ENCODE peak calls at places on chromosomes 4 and X, in four cellular contexts. B is GM12878, D is K562, Y is HepG2. M is an unnamed sample.

GRCh38 chr4:81142744-81143143 is 72.3 kb downstream of the PRKG2 start:
- DNase-seq in B (no peak), D (no peak), Y (no peak), M (no peak)

GRCh38 chr4:66911898-66912297 is 633.4 kb downstream of the CENPC start:
- DNase-seq in B (no peak), D (no peak), Y (no peak), M (no peak)

GRCh38 chrX:133633162-133633561 is 217.9 kb upstream of the GPC4 start:
- DNase-seq in B (no peak), D (no peak), Y (no peak), M (no peak)

GRCh38 chr4:76526585-76526990 is 91.6 kb downstream of the SHROOM3 start:
- DNase-seq in B (no peak), D (no peak), Y (peak; percentile 68), M (no peak)

GRCh38 chrX:70476166-70476933 is 31.7 kb downstream of the DLG3 start:
- DNase-seq in B (no peak), D (no peak), Y (no peak), M (no peak)

GRCh38 chrX:130529531-130529930 is 127.7 kb downstream of the RBMX2 start:
- DNase-seq in B (no peak), D (no peak), Y (no peak), M (no peak)

GRCh38 chrX:84907324-84907946 is 96.2 kb upstream of the APOOL start:
- DNase-seq in B (no peak), D (no peak), Y (no peak), M (no peak)

GRCh38 chrX:37350034-37350365 is 836 bp downstream of the PRRG1 start:
- DNase-seq in B (no peak), D (no peak), Y (peak; percentile 13), M (no peak)

GRCh38 chr4:7169134-7169533 is 23.2 kb upstream of the SORCS2 start:
- DNase-seq in B (no peak), D (no peak), Y (no peak), M (no peak)

GRCh38 chrX:109283870-109284269 is 198.0 kb downstream of the GUCY2F start:
- DNase-seq in B (no peak), D (no peak), Y (no peak), M (no peak)

GRCh38 chr4:143693856-143694255 is 6.6 kb downstream of the FREM3 start:
- DNase-seq in B (no peak), D (no peak), Y (no peak), M (no peak)

GRCh38 chr4:101019941-101020401 is 327.4 kb downstream of the PPP3CA start:
- DNase-seq in B (peak; percentile 45), D (no peak), Y (peak; percentile 25), M (no peak)

GRCh38 chr4:37827030-37827705 is 682 bp downstream of the PGM2 start:
- DNase-seq in B (no peak), D (peak; percentile 23), Y (no peak), M (no peak)

GRCh38 chr4:113899260-113900177 is 79.9 kb downstream of the ARSJ start:
- DNase-seq in B (peak; percentile 45), D (no peak), Y (no peak), M (no peak)

GRCh38 chr4:23333946-23334878 is 555.6 kb downstream of the PPARGC1A start:
- DNase-seq in B (peak; percentile 39), D (peak; percentile 16), Y (no peak), M (peak; percentile 14)

GRCh38 chr4:173318648-173319211 is 15.4 kb downstream of the HMGB2 start:
- DNase-seq in B (no peak), D (no peak), Y (peak; percentile 10), M (no peak)

GRCh38 chr4:112140536-112140935 is 4.7 kb upstream of the FAM241A start:
- DNase-seq in B (no peak), D (no peak), Y (peak; percentile 58), M (no peak)

GRCh38 chr4:107618656-107619055 is 101.4 kb downstream of the PAPSS1 start:
- DNase-seq in B (no peak), D (no peak), Y (no peak), M (no peak)

GRCh38 chr4:185036842-185037241 is 18.6 kb downstream of the HELT start:
- DNase-seq in B (no peak), D (no peak), Y (no peak), M (no peak)

GRCh38 chr4:153710681-153711080 is 26.6 kb downstream of the TLR2 start:
- DNase-seq in B (no peak), D (no peak), Y (no peak), M (no peak)

GRCh38 chr4:149684516-149684915 is 131.1 kb downstream of the IQCM start:
- DNase-seq in B (no peak), D (no peak), Y (no peak), M (no peak)

GRCh38 chr4:139015269-139015947 is at the start of gene NOCT:
- DNase-seq in B (peak; percentile 68), D (peak; percentile 89), Y (peak; percentile 80), M (peak; percentile 90)

GRCh38 chr4:1234296-1234695 is 14.6 kb downstream of the CTBP1 start:
- DNase-seq in B (no peak), D (no peak), Y (no peak), M (no peak)

GRCh38 chrX:65707153-65707552 is 39.7 kb downstream of the MSN start:
- DNase-seq in B (no peak), D (no peak), Y (no peak), M (no peak)

GRCh38 chr4:110953191-110953590 is 330.3 kb upstream of the PITX2 start:
- DNase-seq in B (no peak), D (no peak), Y (no peak), M (no peak)

GRCh38 chr4:87844476-87844875 is 11.7 kb downstream of the MEPE start:
- DNase-seq in B (no peak), D (no peak), Y (no peak), M (no peak)

GRCh38 chr4:87839309-87839946 is 6.7 kb downstream of the MEPE start:
- DNase-seq in B (no peak), D (peak; percentile 32), Y (no peak), M (no peak)

GRCh38 chr4:87840149-87840548 is 7.4 kb downstream of the MEPE start:
- DNase-seq in B (no peak), D (no peak), Y (no peak), M (no peak)

GRCh38 chr4:87848622-87849351 is 16.0 kb downstream of the MEPE start:
- DNase-seq in B (no peak), D (peak; percentile 45), Y (peak; percentile 47), M (peak; percentile 42)

DNA sequence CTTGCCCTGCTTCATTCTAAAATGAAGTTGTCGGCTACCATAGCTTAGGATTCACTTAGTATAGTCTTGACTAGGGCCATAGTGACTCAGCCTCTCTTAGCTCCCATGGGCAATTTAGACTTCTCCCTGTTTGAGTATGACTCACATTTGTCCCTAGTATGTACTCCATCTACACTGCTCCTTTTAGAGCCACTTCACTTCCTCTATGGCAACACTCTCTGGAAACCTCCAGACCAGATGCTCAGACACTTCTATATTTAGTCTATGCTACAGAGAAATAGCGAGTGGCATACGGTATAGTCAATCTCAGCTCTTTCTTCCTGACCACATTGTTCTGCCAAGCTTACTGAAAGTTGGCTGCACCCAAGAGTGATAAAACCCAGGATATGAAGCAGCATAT is 11.2 kb downstream of the MEPE start:
- DNase-seq in B (no peak), D (no peak), Y (no peak), M (no peak)
- TF ChIP-seq CREB1 in B (no peak), D (no peak), Y (no peak), M (no peak)

GRCh38 chrX:50903387-50904027 is 7.0 kb upstream of the BMP15 start:
- DNase-seq in B (no peak), D (peak; percentile 37), Y (peak; percentile 10), M (peak; percentile 33)
- TF ChIP-seq USF2 in B (no peak), D (no peak), Y (no peak), M (no peak)

GRCh38 chr4:34138385-34138784 is 2105.9 kb downstream of the ARAP2 start:
- DNase-seq in B (no peak), D (no peak), Y (no peak), M (no peak)
- TF ChIP-seq ATF3 in B (no peak), D (no peak), Y (no peak), M (no peak)

DNA sequence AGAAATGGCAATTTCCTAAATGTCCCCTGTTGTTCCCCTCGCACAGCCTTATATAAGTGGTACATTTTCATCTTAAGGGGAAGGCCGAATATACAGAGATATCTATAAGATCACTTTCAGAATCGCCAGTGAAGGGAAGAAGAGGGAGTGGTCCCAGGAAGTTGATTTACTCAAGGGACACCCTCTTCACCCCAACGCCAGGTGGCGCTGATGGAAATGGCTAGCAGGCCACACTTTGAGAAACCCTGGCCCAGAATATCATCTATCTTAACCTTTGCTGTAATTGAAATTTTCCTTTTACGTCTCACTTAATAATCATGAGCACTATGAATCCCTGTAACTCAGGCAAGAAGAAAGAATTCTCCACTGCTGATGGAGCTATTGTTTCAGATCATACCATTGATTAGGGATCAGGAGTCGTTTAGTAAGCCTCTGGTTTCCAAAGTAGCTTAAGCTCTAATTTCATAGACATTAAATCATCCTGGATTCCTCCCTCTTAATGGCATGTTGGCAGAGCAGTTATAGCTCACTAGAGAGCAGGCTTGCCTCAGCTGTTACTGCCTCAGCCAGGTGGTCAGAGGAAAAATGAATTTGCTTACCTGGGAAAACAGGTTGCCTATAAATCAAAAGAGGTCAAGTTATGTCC is 941.3 kb upstream of the TENM3 start:
- DNase-seq in B (no peak), D (peak; percentile 9), Y (peak; percentile 32), M (peak; percentile 75)
- TF ChIP-seq CREB1 in B (no peak), D (no peak), Y (no peak), M (no peak)

GRCh38 chr4:175413561-175413960 is 398.5 kb downstream of the GPM6A start:
- DNase-seq in B (no peak), D (no peak), Y (no peak), M (no peak)

GRCh38 chr4:175411251-175411650 is 400.8 kb downstream of the GPM6A start:
- DNase-seq in B (no peak), D (no peak), Y (no peak), M (no peak)

GRCh38 chr4:175412744-175413143 is 399.3 kb downstream of the GPM6A start:
- DNase-seq in B (no peak), D (no peak), Y (no peak), M (no peak)

GRCh38 chr4:175414602-175415001 is 397.5 kb downstream of the GPM6A start:
- DNase-seq in B (no peak), D (no peak), Y (no peak), M (no peak)

GRCh38 chr4:175412161-175412560 is 399.9 kb downstream of the GPM6A start:
- DNase-seq in B (no peak), D (no peak), Y (no peak), M (no peak)
- TF ChIP-seq USF2 in B (no peak), D (no peak), Y (no peak), M (no peak)

GRCh38 chrX:12966151-12966550 is 8.8 kb upstream of the TMSB4X start:
- DNase-seq in B (no peak), D (no peak), Y (no peak), M (no peak)
- TF ChIP-seq ATF3 in B (no peak), D (no peak), Y (no peak), M (no peak)

M was measured in WTC11.